ENCODE peak calls at places on chromosomes 13 and 19, in seven cellular contexts. U is IMR-90, J is Right ventricle myocardium superior, R is AG08395, W is mucosa of gallbladder, I is SK-N-DZ, K is NCI-H82. S is an unnamed sample.

GRCh38 chr13:44117351-44117750 is 237.6 kb downstream of the LACC1 start:
- DNase-seq in U (peak), J (no peak), R (peak), W (no peak), I (no peak), K (peak), S (peak)

GRCh38 chr13:45950343-45950995 is 98.9 kb upstream of the SIAH3 start:
- DNase-seq in U (peak), J (no peak), R (no peak), W (no peak), I (no peak), K (no peak), S (no peak)

GRCh38 chr19:410243-410781 is 1.4 kb upstream of the C2CD4C start:
- DNase-seq in U (no peak), J (no peak), R (no peak), W (peak), I (no peak), K (no peak), S (no peak)

GRCh38 chr13:44810067-44810840 is 179.0 kb downstream of the NUFIP1 start:
- DNase-seq in U (no peak), J (no peak), R (no peak), W (peak), I (no peak), K (peak), S (peak)

GRCh38 chr13:106602178-106602577 is 34.2 kb upstream of the ARGLU1 start:
- DNase-seq in U (no peak), J (no peak), R (no peak), W (no peak), I (no peak), K (no peak), S (peak)

GRCh38 chr13:43787998-43788397 is 1.2 kb upstream of the ENOX1 start:
- DNase-seq in U (peak), J (no peak), R (peak), W (no peak), I (peak), K (peak), S (peak)

GRCh38 chr13:99208845-99209527 is 8.3 kb downstream of the UBAC2 start:
- DNase-seq in U (no peak), J (no peak), R (no peak), W (no peak), I (no peak), K (no peak), S (no peak)

GRCh38 chr13:47679391-47679790 is 321.7 kb downstream of the SUCLA2 start:
- DNase-seq in U (peak), J (no peak), R (peak), W (no peak), I (no peak), K (no peak), S (no peak)

GRCh38 chr19:3506384-3507340 is 551 bp downstream of the FZR1 start:
- DNase-seq in U (no peak), J (peak), R (peak), W (peak), I (no peak), K (no peak), S (peak)

GRCh38 chr13:94020833-94021232 is 458.6 kb downstream of the DCT start:
- DNase-seq in U (peak), J (no peak), R (peak), W (no peak), I (no peak), K (no peak), S (peak)

GRCh38 chr19:8445488-8446001 is 770 bp downstream of the HNRNPM start:
- DNase-seq in U (no peak), J (peak), R (peak), W (peak), I (peak), K (peak), S (peak)

GRCh38 chr19:821228-821975 is at the start of gene PLPPR3:
- DNase-seq in U (no peak), J (no peak), R (no peak), W (no peak), I (no peak), K (no peak), S (no peak)

GRCh38 chr13:80591978-80592377 is 251.1 kb upstream of the SPRY2 start:
- DNase-seq in U (no peak), J (no peak), R (no peak), W (no peak), I (no peak), K (no peak), S (no peak)

GRCh38 chr19:1678073-1678472 is 25.7 kb upstream of the TCF3 start:
- DNase-seq in U (no peak), J (no peak), R (no peak), W (no peak), I (no peak), K (no peak), S (no peak)

GRCh38 chr13:32629313-32629712 is 43.1 kb downstream of the PDS5B start:
- DNase-seq in U (peak), J (no peak), R (no peak), W (no peak), I (no peak), K (no peak), S (no peak)

GRCh38 chr13:53250272-53250875 is 221.8 kb downstream of the OLFM4 start:
- DNase-seq in U (peak), J (no peak), R (peak), W (peak), I (peak), K (peak), S (peak)

GRCh38 chr19:55579766-55580621 is 654 bp downstream of the ZNF579 start:
- DNase-seq in U (peak), J (peak), R (peak), W (no peak), I (no peak), K (peak), S (peak)

GRCh38 chr19:1027953-1028902 is 1.8 kb downstream of the CNN2 start:
- DNase-seq in U (peak), J (peak), R (peak), W (peak), I (peak), K (peak), S (peak)

GRCh38 chr19:17103177-17103576 is 27.6 kb downstream of the MYO9B start:
- DNase-seq in U (peak), J (no peak), R (no peak), W (no peak), I (peak), K (peak), S (peak)

GRCh38 chr19:17121736-17122293 is 46.2 kb downstream of the MYO9B start:
- DNase-seq in U (peak), J (no peak), R (peak), W (no peak), I (no peak), K (no peak), S (no peak)

GRCh38 chr19:47186337-47187022 is 44.5 kb downstream of the BBC3 start:
- DNase-seq in U (no peak), J (no peak), R (no peak), W (no peak), I (no peak), K (no peak), S (no peak)

GRCh38 chr13:91722267-91722884 is 324.0 kb downstream of the GPC5 start:
- DNase-seq in U (peak), J (no peak), R (no peak), W (no peak), I (peak), K (peak), S (peak)

GRCh38 chr13:39415403-39415802 is 187.6 kb downstream of the LHFPL6 start:
- DNase-seq in U (peak), J (peak), R (peak), W (no peak), I (no peak), K (peak), S (peak)

GRCh38 chr19:23832717-23833327 is 74.1 kb upstream of the ZNF681 start:
- DNase-seq in U (no peak), J (no peak), R (no peak), W (no peak), I (no peak), K (no peak), S (no peak)

GRCh38 chr19:55620410-55620809 is 4.0 kb downstream of the ZNF784 start:
- DNase-seq in U (peak), J (no peak), R (no peak), W (no peak), I (no peak), K (no peak), S (no peak)

GRCh38 chr13:105929486-105929885 is 606.0 kb downstream of the EFNB2 start:
- DNase-seq in U (no peak), J (no peak), R (no peak), W (no peak), I (no peak), K (peak), S (no peak)

GRCh38 chr13:46866150-46866549 is 30.7 kb downstream of the HTR2A start:
- DNase-seq in U (peak), J (peak), R (peak), W (peak), I (peak), K (peak), S (peak)

GRCh38 chr19:30861896-30862295 is 487.3 kb downstream of the TSHZ3 start:
- DNase-seq in U (no peak), J (no peak), R (no peak), W (no peak), I (no peak), K (no peak), S (no peak)